ENCODE peak calls at places on chromosomes 4 and X, in six cellular contexts. G is HFF-Myc; N is caudate nucleus; Q is activated naive CD4-positive, alpha-beta T cell; D is activated CD4-positive, CD25-positive, alpha-beta regulatory T cell; B is MV-4-11. A is an unnamed sample.

GRCh38 chr4:121785479-121785878 is 15.6 kb upstream of the EXOSC9 start:
- DNase-seq in G (no peak), N (no peak), Q (no peak), D (no peak), B (no peak), A (no peak)

GRCh38 chr4:82886145-82886942 is 4.6 kb downstream of the SEC31A start:
- DNase-seq in G (no peak), N (no peak), Q (no peak), D (no peak), B (no peak), A (no peak)

GRCh38 chr4:110271986-110272385 is 73.6 kb upstream of the ELOVL6 start:
- DNase-seq in G (no peak), N (no peak), Q (no peak), D (no peak), B (no peak), A (no peak)

GRCh38 chr4:121375262-121375661 is 5.6 kb downstream of the QRFPR start:
- DNase-seq in G (no peak), N (no peak), Q (no peak), D (no peak), B (no peak), A (no peak)

GRCh38 chr4:156193116-156193515 is 239.4 kb upstream of the CTSO start:
- DNase-seq in G (no peak), N (no peak), Q (no peak), D (no peak), B (no peak), A (no peak)

GRCh38 chr4:111671756-111672155 is 473.5 kb upstream of the FAM241A start:
- DNase-seq in G (no peak), N (no peak), Q (no peak), D (no peak), B (no peak), A (no peak)

GRCh38 chrX:96770315-96770714 is 85.7 kb downstream of the DIAPH2 start:
- DNase-seq in G (no peak), N (no peak), Q (no peak), D (no peak), B (no peak), A (no peak)

GRCh38 chr4:101958547-101958946 is 168.0 kb downstream of the BANK1 start:
- DNase-seq in G (no peak), N (no peak), Q (no peak), D (no peak), B (no peak), A (no peak)

GRCh38 chr4:45576275-45576674 is 547.6 kb downstream of the GABRG1 start:
- DNase-seq in G (no peak), N (no peak), Q (no peak), D (no peak), B (no peak), A (no peak)

GRCh38 chr4:108393870-108394269 is 225.1 kb upstream of the LEF1 start:
- DNase-seq in G (no peak), N (no peak), Q (no peak), D (no peak), B (no peak), A (no peak)

GRCh38 chr4:64718091-64718490 is 308.8 kb upstream of the TECRL start:
- DNase-seq in G (no peak), N (no peak), Q (no peak), D (no peak), B (no peak), A (no peak)

GRCh38 chrX:13759152-13759718 is 24.7 kb downstream of the OFD1 start:
- DNase-seq in G (no peak), N (no peak), Q (no peak), D (no peak), B (peak), A (no peak)

A was measured in left ventricle myocardium inferior.